ENCODE peak calls at places on chromosomes 7 and 10, in seven cellular contexts. L, Z, U, S, D, I and E are unnamed samples.

GRCh38 chr7:80053098-80053497 is 81.5 kb upstream of the GNAI1 start:
- DNase-seq in D (no peak), L (no peak), I (no peak), U (no peak), Z (no peak), S (no peak), E (no peak)

GRCh38 chr10:112182808-112183328 is 697 bp downstream of the GPAM start:
- DNase-seq in S (peak), I (no peak), D (no peak), Z (no peak), U (no peak), L (no peak), E (no peak)

GRCh38 chr10:12470719-12471118 is 121.4 kb downstream of the CAMK1D start:
- DNase-seq in L (no peak), I (no peak), D (no peak), S (no peak), Z (no peak), U (no peak), E (no peak)

GRCh38 chr7:11706666-11707605 is 125.1 kb downstream of the THSD7A start:
- DNase-seq in L (no peak), D (no peak), Z (no peak), S (peak), U (no peak), I (no peak), E (no peak)

GRCh38 chr7:85023066-85023687 is 163.7 kb downstream of the SEMA3D start:
- DNase-seq in I (peak), L (no peak), D (no peak), S (peak), U (no peak), Z (no peak), E (peak)

GRCh38 chr7:140005754-140006503 is 56.8 kb downstream of the PARP12 start:
- DNase-seq in S (peak), D (peak), L (no peak), I (peak), Z (no peak), U (no peak), E (peak)

GRCh38 chr10:44316187-44316921 is 68.5 kb downstream of the CXCL12 start:
- DNase-seq in L (peak), Z (no peak), I (no peak), U (no peak), D (no peak), S (no peak), E (no peak)

GRCh38 chr10:114043532-114044250 is at the start of gene ADRB1:
- DNase-seq in I (peak), U (no peak), L (peak), D (peak), Z (peak), S (peak), E (peak)

GRCh38 chr7:115728518-115728917 is 302.0 kb downstream of the TFEC start:
- DNase-seq in U (no peak), D (no peak), I (no peak), L (no peak), Z (no peak), S (no peak), E (no peak)

GRCh38 chr10:96124230-96125141 is 5.6 kb upstream of the ZNF518A start:
- DNase-seq in D (peak), S (peak), U (no peak), I (peak), L (no peak), Z (no peak), E (peak)

GRCh38 chr10:129866894-129867293 is 97.2 kb downstream of the EBF3 start:
- DNase-seq in L (no peak), I (no peak), U (no peak), Z (no peak), S (no peak), D (no peak), E (no peak)

GRCh38 chr7:33776791-33777190 is 128.5 kb upstream of the BMPER start:
- DNase-seq in L (no peak), Z (no peak), D (no peak), U (no peak), S (peak), I (peak), E (no peak)

GRCh38 chr10:29926649-29927048 is 132.7 kb downstream of the JCAD start:
- DNase-seq in L (no peak), Z (no peak), I (peak), S (peak), U (no peak), D (no peak), E (peak)